ENCODE peak calls at places on chromosomes 7 and 10, in four cellular contexts. J, R, Q and L are unnamed samples.

GRCh38 chr7:30734497-30734896 is 17.4 kb upstream of the INMT start:
- DNase-seq in R (no peak), Q (no peak), J (no peak), L (no peak)

GRCh38 chr10:101602767-101603398 is 14.8 kb downstream of the DPCD start:
- DNase-seq in Q (no peak), R (peak), J (peak), L (peak)

GRCh38 chr7:80529362-80529761 is 17.5 kb upstream of the GNAT3 start:
- DNase-seq in Q (no peak), R (peak), J (no peak), L (no peak)

GRCh38 chr7:30563326-30563942 is 31.2 kb upstream of the GARS1 start:
- DNase-seq in J (no peak), R (peak), Q (no peak), L (no peak)

GRCh38 chr10:13707156-13707881 is 120.6 kb downstream of the PRPF18 start:
- DNase-seq in J (peak), Q (no peak), R (peak), L (peak)

GRCh38 chr10:108132303-108132702 is 967.8 kb upstream of the SORCS1 start:
- DNase-seq in J (no peak), R (no peak), Q (no peak), L (no peak)

GRCh38 chr7:121062684-121063279 is 74.3 kb downstream of the CPED1 start:
- DNase-seq in Q (no peak), J (no peak), R (no peak), L (no peak)

GRCh38 chr10:60521974-60522405 is 132.3 kb upstream of the ANK3 start:
- DNase-seq in R (peak), Q (no peak), J (no peak), L (no peak)

GRCh38 chr10:43137701-43137970 is 609 bp upstream of the CSGALNACT2 start:
- DNase-seq in Q (no peak), R (peak), J (peak), L (no peak)

GRCh38 chr10:50582766-50583762 is 40.7 kb downstream of the SGMS1 start:
- DNase-seq in R (peak), J (no peak), Q (no peak), L (no peak)

GRCh38 chr10:31070691-31071090 is 39.0 kb upstream of the ZNF438 start:
- DNase-seq in R (no peak), J (no peak), Q (no peak), L (no peak)

GRCh38 chr7:69599879-69600764 is 1.8 kb downstream of the AUTS2 start:
- DNase-seq in Q (no peak), J (no peak), R (no peak), L (no peak)

GRCh38 chr10:133143546-133143945 is 16.5 kb upstream of the KNDC1 start:
- DNase-seq in J (no peak), Q (no peak), R (no peak), L (no peak)

GRCh38 chr7:148727501-148728278 is 29.0 kb downstream of the CUL1 start:
- DNase-seq in Q (no peak), R (no peak), J (no peak), L (no peak)

GRCh38 chr7:15334524-15335269 is 227.1 kb downstream of the AGMO start:
- DNase-seq in Q (no peak), J (no peak), R (no peak), L (no peak)

GRCh38 chr10:105188737-105189463 is 547.8 kb downstream of the SORCS3 start:
- DNase-seq in Q (no peak), J (no peak), R (no peak), L (no peak)

GRCh38 chr7:68684246-68684850 is 913.9 kb upstream of the AUTS2 start:
- DNase-seq in J (no peak), R (peak), Q (no peak), L (no peak)

GRCh38 chr10:6513509-6513908 is 66.6 kb downstream of the PRKCQ start:
- DNase-seq in R (no peak), Q (no peak), J (no peak), L (no peak)
- H3K4me3 ChIP-seq in R (no peak), Q (no peak), J (no peak), L (no peak)

DNA sequence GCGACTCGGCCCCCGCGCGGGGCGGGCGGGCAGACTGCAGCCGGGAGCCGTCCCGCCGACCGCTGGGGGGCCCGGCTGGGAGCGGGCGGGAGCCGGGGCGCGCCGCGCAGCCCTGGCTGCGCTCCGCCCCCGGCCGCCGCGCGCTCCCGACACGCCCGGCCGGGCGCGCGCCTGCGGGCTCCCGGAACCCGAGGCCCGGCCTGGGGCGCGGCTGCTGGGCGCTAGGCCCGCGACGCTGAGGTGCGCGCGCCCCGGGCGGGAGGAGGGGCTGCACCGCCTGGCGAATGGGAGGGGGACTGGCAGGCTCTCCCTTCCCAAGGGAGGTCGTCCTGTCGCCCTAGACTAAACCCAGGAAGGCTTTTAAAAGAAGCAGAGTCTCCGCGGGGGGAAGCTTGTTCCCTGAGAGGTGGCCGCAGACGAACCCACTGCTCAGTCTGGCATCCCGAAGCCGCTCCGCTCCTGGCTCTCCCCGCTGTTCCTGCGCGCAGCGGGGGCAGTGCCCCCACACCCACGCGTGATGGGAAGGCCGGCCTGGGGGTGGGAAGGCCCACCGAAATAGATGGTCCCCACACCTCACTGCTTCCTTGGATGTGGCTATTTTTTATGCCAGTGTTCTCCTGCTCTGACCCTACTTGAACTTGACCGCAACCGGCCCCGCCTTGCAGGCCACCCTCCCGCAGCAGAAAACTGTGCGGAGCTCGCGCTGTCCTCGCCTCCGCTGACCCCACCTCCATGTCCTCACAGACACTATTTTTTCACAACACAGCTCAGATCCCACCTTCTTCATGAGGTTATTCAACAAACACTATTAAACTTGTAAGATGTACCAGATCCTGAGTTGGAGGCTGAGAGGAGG is at the start of gene VOPP1:
- DNase-seq in R (peak), Q (no peak), J (peak), L (peak)
- TF ChIP-seq POLR2A in R (no peak), Q (peak), J (no peak), L (no peak)

GRCh38 chr10:86402283-86402931 is 35.8 kb upstream of the GRID1 start:
- DNase-seq in Q (no peak), R (peak), J (no peak), L (peak)
- H3K4me3 ChIP-seq in Q (no peak), R (no peak), J (no peak), L (no peak)

GRCh38 chr7:44625899-44626511 is 19.6 kb downstream of the OGDH start:
- DNase-seq in R (no peak), J (no peak), Q (no peak), L (no peak)

GRCh38 chr7:44624306-44624705 is 17.9 kb downstream of the OGDH start:
- DNase-seq in Q (no peak), R (no peak), J (no peak), L (no peak)

GRCh38 chr7:44626620-44627019 is 20.2 kb downstream of the OGDH start:
- DNase-seq in J (no peak), R (no peak), Q (no peak), L (no peak)

GRCh38 chr7:44618754-44619153 is 12.3 kb downstream of the OGDH start:
- DNase-seq in Q (no peak), J (no peak), R (no peak), L (no peak)

GRCh38 chr7:44622342-44623151 is 16.1 kb downstream of the OGDH start:
- DNase-seq in Q (no peak), R (peak), J (no peak), L (no peak)
- TF ChIP-seq POLR2A in Q (no peak), R (no peak), J (no peak), L (no peak)

DNA sequence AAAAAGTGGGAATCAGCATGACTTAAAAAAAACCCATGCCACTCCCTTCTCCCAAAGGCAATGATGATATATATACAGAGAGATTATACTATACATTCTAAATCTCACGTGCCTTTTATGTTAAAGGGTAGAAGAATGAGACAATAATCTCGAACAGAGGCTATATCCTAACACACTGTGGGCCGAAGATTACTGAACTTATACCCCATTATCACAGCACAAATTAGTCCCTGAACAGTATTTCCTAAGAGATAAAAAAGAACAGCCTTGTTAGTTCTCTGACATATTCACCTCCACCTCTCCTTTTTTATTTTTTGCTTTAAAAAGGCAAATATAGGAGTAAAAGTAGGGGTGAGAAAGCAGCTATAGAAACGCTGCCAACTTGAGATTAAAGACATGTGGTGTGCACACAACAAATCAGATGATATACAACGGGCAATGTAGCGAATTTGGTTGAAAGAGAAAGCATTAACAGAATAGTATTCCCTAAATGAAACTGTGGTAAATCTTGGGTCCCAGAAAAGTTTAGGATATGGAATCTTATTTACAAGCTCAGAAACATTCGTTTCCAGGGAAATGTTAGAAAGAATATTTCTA is 69.6 kb downstream of the JMJD1C start:
- DNase-seq in R (no peak), J (no peak), Q (no peak), L (no peak)
- H3K4me3 ChIP-seq in R (no peak), J (no peak), Q (no peak), L (no peak)

GRCh38 chr10:6034371-6034770 is 27.8 kb downstream of the IL2RA start:
- DNase-seq in J (no peak), Q (no peak), R (no peak), L (no peak)
- TF ChIP-seq POLR2A in J (no peak), Q (no peak), R (no peak), L (no peak)

GRCh38 chr10:3118621-3119020 is 51.3 kb downstream of the PFKP start:
- DNase-seq in R (no peak), Q (no peak), J (peak), L (no peak)
- H3K4me3 ChIP-seq in R (no peak), Q (no peak), J (no peak), L (no peak)

DNA sequence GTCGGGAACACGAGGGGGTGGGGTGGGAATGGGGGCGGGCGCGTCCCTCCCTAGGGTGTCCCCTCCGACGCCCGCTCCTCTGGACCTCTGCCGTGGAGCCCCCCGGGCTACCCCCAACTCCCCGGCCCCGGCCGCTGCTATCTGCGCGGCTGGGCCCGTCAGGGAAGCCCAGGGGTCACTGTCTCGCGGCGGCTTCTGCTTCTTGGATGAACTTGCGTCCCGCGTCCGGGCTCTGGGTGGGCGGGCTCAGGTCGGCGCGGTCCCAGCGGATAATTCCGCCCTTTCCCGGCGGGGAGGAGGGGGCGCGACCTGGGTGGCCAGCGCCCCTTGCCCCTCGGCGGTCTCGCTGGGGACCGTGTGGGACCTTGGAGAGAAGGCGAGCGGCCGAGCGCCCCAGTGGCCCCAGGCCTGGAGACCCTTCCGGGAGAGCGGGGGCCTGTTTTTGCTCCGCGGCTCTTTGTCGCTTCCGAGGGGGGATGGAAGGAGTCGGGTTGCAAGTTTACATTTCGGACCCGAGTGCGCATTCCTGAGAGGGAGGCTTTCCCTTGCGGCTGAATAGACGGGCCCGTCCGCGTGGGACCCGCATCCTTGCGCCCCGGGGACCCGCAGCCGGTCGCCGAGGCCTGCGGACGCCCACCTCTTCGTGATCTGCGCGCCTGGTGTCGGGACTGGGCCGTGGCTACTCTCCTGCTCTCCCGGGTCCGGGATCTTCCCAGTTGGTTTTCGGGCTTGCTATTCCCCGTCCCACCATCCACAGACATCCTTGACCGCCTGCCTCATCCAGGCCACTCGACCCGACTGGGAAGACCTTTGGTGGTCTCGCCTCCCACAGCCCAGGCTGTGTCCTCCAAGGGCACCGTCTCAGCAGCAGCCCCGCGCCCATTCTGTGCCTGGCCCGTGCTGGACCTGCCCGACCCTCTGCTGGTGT is 812 bp downstream of the DOCK1 start:
- DNase-seq in Q (no peak), R (peak), J (peak), L (no peak)
- TF ChIP-seq POLR2A in Q (no peak), R (peak), J (no peak), L (no peak)

GRCh38 chr7:151013356-151013727 is 11.0 kb downstream of the ATG9B start:
- DNase-seq in Q (no peak), J (no peak), R (no peak), L (no peak)
- H3K4me3 ChIP-seq in Q (peak), J (peak), R (no peak), L (no peak)

DNA sequence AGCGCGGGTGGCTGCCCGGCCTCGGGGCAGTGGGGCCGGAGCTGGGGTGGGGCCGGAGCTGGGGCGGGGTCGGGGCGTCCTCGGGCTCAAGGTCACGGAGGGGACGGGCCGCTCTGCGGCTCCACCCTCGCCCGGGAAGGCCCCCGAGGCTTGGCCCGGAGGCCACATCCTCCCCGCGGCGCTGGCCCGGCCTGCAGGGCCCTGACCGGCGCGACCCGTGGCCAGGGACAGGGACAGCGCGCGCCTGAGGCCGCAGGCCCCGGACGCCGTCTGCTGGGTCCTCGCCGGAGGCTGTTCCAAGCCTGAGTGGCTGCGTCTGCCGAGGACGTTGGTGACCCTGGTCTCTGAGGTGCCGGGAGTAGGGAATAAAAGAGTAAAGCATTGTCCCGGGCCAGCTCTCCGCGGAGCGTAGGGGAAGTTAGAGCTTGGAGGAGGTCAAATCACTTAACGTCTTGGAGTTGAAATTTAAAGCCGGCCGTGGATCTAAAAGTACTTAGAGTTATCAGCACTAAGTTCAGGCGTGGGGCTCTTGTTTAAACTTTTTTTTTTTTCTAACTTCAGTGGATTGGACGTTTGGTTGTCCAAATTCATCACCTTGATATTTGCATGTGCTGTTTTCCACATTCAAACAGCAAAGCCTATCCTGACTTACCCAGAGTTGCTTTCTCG is 551 bp downstream of the NIPSNAP2 start:
- DNase-seq in J (peak), R (peak), Q (no peak), L (peak)
- TF ChIP-seq POLR2A in J (peak), R (peak), Q (no peak), L (no peak)